ENCODE peak calls at places on chromosomes 5 and 9, in eight cellular contexts. One of them, this sample, is unnamed.

GRCh38 chr5:118126159-118126558 is 862.2 kb downstream of the DTWD2 start:
- DNase-seq in RPMI8226: no peak
- DNase-seq in HFF-Myc: no peak
- DNase-seq in NCI-H187: no peak
- DNase-seq in progenitor cell of endocrine pancreas: no peak
- DNase-seq in activated CD8-positive, alpha-beta memory T cell treated with anti-CD3 and anti-CD28 coated beads for 48 hours: no peak
- DNase-seq in psoas muscle: no peak
- DNase-seq in osteoblast: no peak
- DNase-seq in this sample: no peak

GRCh38 chr5:37889612-37890317 is 49.9 kb upstream of the GDNF start:
- DNase-seq in HFF-Myc: peak
- DNase-seq in psoas muscle: no peak
- DNase-seq in RPMI8226: peak
- DNase-seq in osteoblast: peak
- DNase-seq in activated CD8-positive, alpha-beta memory T cell treated with anti-CD3 and anti-CD28 coated beads for 48 hours: no peak
- DNase-seq in progenitor cell of endocrine pancreas: no peak
- DNase-seq in NCI-H187: no peak
- DNase-seq in this sample: no peak

GRCh38 chr5:132611965-132612364 is 46.0 kb upstream of the IL13 start:
- DNase-seq in activated CD8-positive, alpha-beta memory T cell treated with anti-CD3 and anti-CD28 coated beads for 48 hours: no peak
- DNase-seq in psoas muscle: no peak
- DNase-seq in progenitor cell of endocrine pancreas: no peak
- DNase-seq in osteoblast: no peak
- DNase-seq in HFF-Myc: no peak
- DNase-seq in NCI-H187: no peak
- DNase-seq in RPMI8226: no peak
- DNase-seq in this sample: no peak

GRCh38 chr9:83432104-83432627 is 106.0 kb downstream of the FRMD3 start:
- DNase-seq in HFF-Myc: no peak
- DNase-seq in RPMI8226: peak
- DNase-seq in activated CD8-positive, alpha-beta memory T cell treated with anti-CD3 and anti-CD28 coated beads for 48 hours: no peak
- DNase-seq in osteoblast: no peak
- DNase-seq in psoas muscle: peak
- DNase-seq in NCI-H187: no peak
- DNase-seq in progenitor cell of endocrine pancreas: no peak
- DNase-seq in this sample: no peak

GRCh38 chr5:157312492-157312891 is 46.6 kb downstream of the CYFIP2 start:
- DNase-seq in psoas muscle: no peak
- DNase-seq in HFF-Myc: no peak
- DNase-seq in activated CD8-positive, alpha-beta memory T cell treated with anti-CD3 and anti-CD28 coated beads for 48 hours: no peak
- DNase-seq in RPMI8226: peak
- DNase-seq in progenitor cell of endocrine pancreas: peak
- DNase-seq in NCI-H187: no peak
- DNase-seq in osteoblast: peak
- DNase-seq in this sample: peak

GRCh38 chr5:154369682-154370081 is 76.1 kb upstream of the SAP30L start:
- DNase-seq in progenitor cell of endocrine pancreas: no peak
- DNase-seq in activated CD8-positive, alpha-beta memory T cell treated with anti-CD3 and anti-CD28 coated beads for 48 hours: no peak
- DNase-seq in osteoblast: peak
- DNase-seq in RPMI8226: no peak
- DNase-seq in psoas muscle: no peak
- DNase-seq in HFF-Myc: no peak
- DNase-seq in NCI-H187: no peak
- DNase-seq in this sample: no peak

GRCh38 chr5:43227655-43228054 is 35.6 kb downstream of the NIM1K start:
- DNase-seq in progenitor cell of endocrine pancreas: no peak
- DNase-seq in RPMI8226: peak
- DNase-seq in psoas muscle: no peak
- DNase-seq in NCI-H187: no peak
- DNase-seq in activated CD8-positive, alpha-beta memory T cell treated with anti-CD3 and anti-CD28 coated beads for 48 hours: no peak
- DNase-seq in osteoblast: no peak
- DNase-seq in HFF-Myc: peak
- DNase-seq in this sample: no peak

GRCh38 chr9:135501261-135502167 is 1.0 kb downstream of the MRPS2 start:
- DNase-seq in NCI-H187: no peak
- DNase-seq in HFF-Myc: no peak
- DNase-seq in psoas muscle: no peak
- DNase-seq in activated CD8-positive, alpha-beta memory T cell treated with anti-CD3 and anti-CD28 coated beads for 48 hours: no peak
- DNase-seq in RPMI8226: peak
- DNase-seq in progenitor cell of endocrine pancreas: no peak
- DNase-seq in osteoblast: peak
- DNase-seq in this sample: peak

GRCh38 chr9:16532681-16533450 is 337.6 kb downstream of the BNC2 start:
- DNase-seq in psoas muscle: no peak
- DNase-seq in progenitor cell of endocrine pancreas: no peak
- DNase-seq in activated CD8-positive, alpha-beta memory T cell treated with anti-CD3 and anti-CD28 coated beads for 48 hours: no peak
- DNase-seq in HFF-Myc: no peak
- DNase-seq in RPMI8226: no peak
- DNase-seq in NCI-H187: no peak
- DNase-seq in osteoblast: no peak
- DNase-seq in this sample: no peak

GRCh38 chr5:38404667-38405276 is 146.4 kb downstream of the EGFLAM start:
- DNase-seq in RPMI8226: peak
- DNase-seq in osteoblast: no peak
- DNase-seq in NCI-H187: no peak
- DNase-seq in psoas muscle: no peak
- DNase-seq in progenitor cell of endocrine pancreas: peak
- DNase-seq in activated CD8-positive, alpha-beta memory T cell treated with anti-CD3 and anti-CD28 coated beads for 48 hours: no peak
- DNase-seq in HFF-Myc: no peak
- DNase-seq in this sample: no peak